ENCODE peak calls at places on chromosomes 16 and 17, in four cellular contexts. U is RPMI7951, J is ELR, X is RCC 7860. H is an unnamed sample.

GRCh38 chr16:26860506-26860905 is 206.2 kb upstream of the C16orf82 start:
- DNase-seq in U (no peak), J (no peak), X (no peak), H (no peak)

GRCh38 chr16:48901712-48902374 is 291.9 kb upstream of the N4BP1 start:
- DNase-seq in U (no peak), J (peak; percentile 5), X (no peak), H (no peak)

GRCh38 chr17:49069585-49070273 is 62.8 kb upstream of the B4GALNT2 start:
- DNase-seq in U (no peak), J (peak; percentile 58), X (no peak), H (no peak)

GRCh38 chr16:8863594-8864424 is 5.0 kb downstream of the CARHSP1 start:
- DNase-seq in U (no peak), J (no peak), X (peak; percentile 60), H (no peak)

GRCh38 chr17:32516940-32517711 is 30.3 kb downstream of the CDK5R1 start:
- DNase-seq in U (no peak), J (no peak), X (no peak), H (no peak)

GRCh38 chr17:72942594-72942993 is 149.9 kb downstream of the SLC39A11 start:
- DNase-seq in U (no peak), J (no peak), X (no peak), H (no peak)

GRCh38 chr17:61250335-61250890 is 149.2 kb upstream of the TBX2 start:
- DNase-seq in U (peak; percentile 84), J (peak; percentile 77), X (peak; percentile 82), H (no peak)

GRCh38 chr17:1055751-1056645 is 59.1 kb downstream of the TIMM22 start:
- DNase-seq in U (peak; percentile 41), J (peak; percentile 67), X (no peak), H (peak; percentile 4)

GRCh38 chr17:79982986-79983385 is 52.7 kb downstream of the TBC1D16 start:
- DNase-seq in U (no peak), J (no peak), X (no peak), H (no peak)

GRCh38 chr17:39747745-39748144 is 10.0 kb downstream of the GRB7 start:
- DNase-seq in U (no peak), J (no peak), X (no peak), H (no peak)

GRCh38 chr16:2841606-2842339 is 11.7 kb downstream of the ZG16B start:
- DNase-seq in U (no peak), J (no peak), X (no peak), H (no peak)

GRCh38 chr16:9850716-9851115 is 331.5 kb downstream of the GRIN2A start:
- DNase-seq in U (no peak), J (no peak), X (no peak), H (no peak)

GRCh38 chr16:57281791-57282190 is 2.7 kb downstream of the PLLP start:
- DNase-seq in U (no peak), J (no peak), X (no peak), H (no peak)

GRCh38 chr16:24921229-24921628 is 75.5 kb downstream of the SLC5A11 start:
- DNase-seq in U (no peak), J (no peak), X (no peak), H (no peak)

GRCh38 chr17:14593956-14594355 is 293.1 kb downstream of the HS3ST3B1 start:
- DNase-seq in U (no peak), J (no peak), X (no peak), H (no peak)

GRCh38 chr17:72922223-72922622 is 170.3 kb downstream of the SLC39A11 start:
- DNase-seq in U (no peak), J (no peak), X (no peak), H (no peak)

GRCh38 chr16:67884684-67885083 is at the start of gene NRN1L:
- DNase-seq in U (peak; percentile 14), J (peak; percentile 95), X (no peak), H (no peak)

GRCh38 chr17:13002761-13003453 is 14.9 kb downstream of the ELAC2 start:
- DNase-seq in U (peak; percentile 57), J (peak; percentile 76), X (peak; percentile 16), H (peak; percentile 7)